ENCODE peak calls at places on chromosomes 12 and 14, in five cellular contexts. One of them, this sample, is unnamed.

GRCh38 chr14:105168979-105169507 is 467 bp upstream of the JAG2 start:
- DNase-seq in AG10803: no peak
- DNase-seq in heart right ventricle: peak
- DNase-seq in BJ: no peak
- DNase-seq in retinal pigment epithelial cell: no peak
- DNase-seq in this sample: peak

GRCh38 chr12:25957898-25958253 is 606 bp upstream of the RASSF8 start:
- DNase-seq in AG10803: peak
- DNase-seq in heart right ventricle: no peak
- DNase-seq in BJ: peak
- DNase-seq in retinal pigment epithelial cell: no peak
- DNase-seq in this sample: peak

GRCh38 chr14:55316528-55316927 is 45.3 kb downstream of the FBXO34 start:
- DNase-seq in AG10803: no peak
- DNase-seq in heart right ventricle: no peak
- DNase-seq in BJ: no peak
- DNase-seq in retinal pigment epithelial cell: no peak
- DNase-seq in this sample: no peak

GRCh38 chr14:88551936-88552565 is 2.8 kb downstream of the PTPN21 start:
- DNase-seq in AG10803: peak
- DNase-seq in heart right ventricle: no peak
- DNase-seq in BJ: no peak
- DNase-seq in retinal pigment epithelial cell: no peak
- DNase-seq in this sample: peak

GRCh38 chr14:32457213-32457920 is 128.3 kb downstream of the AKAP6 start:
- DNase-seq in AG10803: peak
- DNase-seq in heart right ventricle: peak
- DNase-seq in BJ: peak
- DNase-seq in retinal pigment epithelial cell: no peak
- DNase-seq in this sample: no peak

GRCh38 chr14:82740547-82740946 is 1206.9 kb upstream of the SEL1L start:
- DNase-seq in AG10803: no peak
- DNase-seq in heart right ventricle: no peak
- DNase-seq in BJ: no peak
- DNase-seq in retinal pigment epithelial cell: no peak
- DNase-seq in this sample: no peak

GRCh38 chr14:33386771-33387170 is 448.1 kb downstream of the NPAS3 start:
- DNase-seq in AG10803: no peak
- DNase-seq in heart right ventricle: no peak
- DNase-seq in BJ: no peak
- DNase-seq in retinal pigment epithelial cell: peak
- DNase-seq in this sample: no peak

GRCh38 chr12:14782756-14783155 is 20.5 kb downstream of the WBP11 start:
- DNase-seq in AG10803: no peak
- DNase-seq in heart right ventricle: no peak
- DNase-seq in BJ: no peak
- DNase-seq in retinal pigment epithelial cell: no peak
- DNase-seq in this sample: no peak

GRCh38 chr12:49899286-49899843 is 4.3 kb downstream of the FAIM2 start:
- DNase-seq in AG10803: no peak
- DNase-seq in heart right ventricle: no peak
- DNase-seq in BJ: no peak
- DNase-seq in retinal pigment epithelial cell: no peak
- DNase-seq in this sample: no peak

GRCh38 chr12:108629824-108630476 is 3.7 kb downstream of the SELPLG start:
- DNase-seq in AG10803: peak
- DNase-seq in heart right ventricle: no peak
- DNase-seq in BJ: peak
- DNase-seq in retinal pigment epithelial cell: no peak
- DNase-seq in this sample: peak

GRCh38 chr12:108509806-108510205 is 5.3 kb upstream of the FICD start:
- DNase-seq in AG10803: no peak
- DNase-seq in heart right ventricle: no peak
- DNase-seq in BJ: no peak
- DNase-seq in retinal pigment epithelial cell: no peak
- DNase-seq in this sample: no peak

GRCh38 chr12:47939009-47939601 is 24.3 kb upstream of the TMEM106C start:
- DNase-seq in AG10803: no peak
- DNase-seq in heart right ventricle: peak
- DNase-seq in BJ: no peak
- DNase-seq in retinal pigment epithelial cell: no peak
- DNase-seq in this sample: no peak

GRCh38 chr12:3201741-3202500 is 124.7 kb downstream of the TSPAN9 start:
- DNase-seq in AG10803: no peak
- DNase-seq in heart right ventricle: no peak
- DNase-seq in BJ: no peak
- DNase-seq in retinal pigment epithelial cell: no peak
- DNase-seq in this sample: no peak

GRCh38 chr12:25692115-25693035 is 139.3 kb upstream of the LMNTD1 start:
- DNase-seq in AG10803: peak
- DNase-seq in heart right ventricle: no peak
- DNase-seq in BJ: peak
- DNase-seq in retinal pigment epithelial cell: no peak
- DNase-seq in this sample: peak

GRCh38 chr12:6821271-6821673 is 349 bp upstream of the GPR162 start:
- DNase-seq in AG10803: peak
- DNase-seq in heart right ventricle: peak
- DNase-seq in BJ: no peak
- DNase-seq in retinal pigment epithelial cell: no peak
- DNase-seq in this sample: peak

GRCh38 chr14:59215353-59215752 is 26.9 kb downstream of the DAAM1 start:
- DNase-seq in AG10803: peak
- DNase-seq in heart right ventricle: peak
- DNase-seq in BJ: peak
- DNase-seq in retinal pigment epithelial cell: peak
- DNase-seq in this sample: peak

GRCh38 chr12:240566-240965 is 22.1 kb downstream of the SLC6A13 start:
- DNase-seq in AG10803: no peak
- DNase-seq in heart right ventricle: no peak
- DNase-seq in BJ: no peak
- DNase-seq in retinal pigment epithelial cell: no peak
- DNase-seq in this sample: no peak

GRCh38 chr12:32508626-32509025 is 109.3 kb downstream of the FGD4 start:
- DNase-seq in AG10803: no peak
- DNase-seq in heart right ventricle: no peak
- DNase-seq in BJ: no peak
- DNase-seq in retinal pigment epithelial cell: no peak
- DNase-seq in this sample: no peak

GRCh38 chr12:62604856-62605255 is 138.2 kb downstream of the MON2 start:
- DNase-seq in AG10803: peak
- DNase-seq in heart right ventricle: no peak
- DNase-seq in BJ: no peak
- DNase-seq in retinal pigment epithelial cell: no peak
- DNase-seq in this sample: no peak

GRCh38 chr12:124508323-124509096 is 58.9 kb downstream of the NCOR2 start:
- DNase-seq in AG10803: no peak
- DNase-seq in heart right ventricle: peak
- DNase-seq in BJ: no peak
- DNase-seq in retinal pigment epithelial cell: no peak
- DNase-seq in this sample: no peak
- TF ChIP-seq CTCF in AG10803: no peak
- TF ChIP-seq CTCF in heart right ventricle: no peak
- TF ChIP-seq CTCF in BJ: no peak
- TF ChIP-seq CTCF in retinal pigment epithelial cell: no peak
- TF ChIP-seq CTCF in this sample: no peak

GRCh38 chr12:132506730-132507538 is 17.0 kb downstream of the FBRSL1 start:
- DNase-seq in AG10803: peak
- DNase-seq in heart right ventricle: peak
- DNase-seq in BJ: peak
- DNase-seq in retinal pigment epithelial cell: peak
- DNase-seq in this sample: peak
- H3K4me3 ChIP-seq in AG10803: peak
- H3K4me3 ChIP-seq in heart right ventricle: peak
- H3K4me3 ChIP-seq in BJ: peak
- H3K4me3 ChIP-seq in retinal pigment epithelial cell: no peak
- H3K4me3 ChIP-seq in this sample: peak

DNA sequence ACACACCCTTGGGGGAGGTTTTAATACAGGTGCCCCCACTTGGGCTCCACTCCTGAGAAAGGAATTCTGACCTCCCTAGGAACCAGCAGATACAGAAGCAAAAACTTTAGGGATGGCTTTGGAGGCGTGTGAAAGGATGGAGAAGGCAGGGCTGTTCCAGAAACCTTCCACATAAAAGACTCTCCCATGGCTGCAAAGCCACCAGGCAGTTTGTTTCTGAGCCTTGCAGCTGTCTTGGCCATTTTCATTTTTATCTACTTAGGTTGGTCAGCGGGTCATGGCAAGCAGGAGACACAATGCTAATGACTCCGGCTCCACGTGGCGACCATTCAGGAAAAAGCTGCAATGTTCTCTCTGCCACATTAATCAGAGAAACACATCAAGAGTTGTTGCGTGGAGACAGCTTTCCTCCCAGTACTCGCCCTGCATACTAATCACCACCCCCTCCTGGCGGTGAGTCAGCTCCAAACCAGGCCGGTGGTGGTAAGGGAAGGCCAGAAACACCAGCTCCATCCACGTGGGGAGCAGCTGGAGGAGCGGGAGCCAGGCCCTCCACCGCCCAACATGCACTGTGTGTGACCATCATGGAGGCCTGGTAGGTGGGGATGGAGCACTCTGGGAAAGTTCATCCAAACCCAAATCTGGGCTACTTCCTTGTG is 30.9 kb upstream of the IRF2BPL start:
- DNase-seq in AG10803: peak
- DNase-seq in heart right ventricle: no peak
- DNase-seq in BJ: peak
- DNase-seq in retinal pigment epithelial cell: peak
- DNase-seq in this sample: peak
- TF ChIP-seq CTCF in AG10803: peak
- TF ChIP-seq CTCF in heart right ventricle: peak
- TF ChIP-seq CTCF in BJ: peak
- TF ChIP-seq CTCF in retinal pigment epithelial cell: peak
- TF ChIP-seq CTCF in this sample: peak

GRCh38 chr12:43761535-43761934 is 2.8 kb downstream of the IRAK4 start:
- DNase-seq in AG10803: no peak
- DNase-seq in heart right ventricle: no peak
- DNase-seq in BJ: no peak
- DNase-seq in retinal pigment epithelial cell: no peak
- DNase-seq in this sample: no peak
- H3K4me3 ChIP-seq in AG10803: no peak
- H3K4me3 ChIP-seq in heart right ventricle: no peak
- H3K4me3 ChIP-seq in BJ: no peak
- H3K4me3 ChIP-seq in retinal pigment epithelial cell: no peak
- H3K4me3 ChIP-seq in this sample: no peak

GRCh38 chr14:97580923-97581495 is 783.8 kb downstream of the VRK1 start:
- DNase-seq in AG10803: no peak
- DNase-seq in heart right ventricle: no peak
- DNase-seq in BJ: no peak
- DNase-seq in retinal pigment epithelial cell: no peak
- DNase-seq in this sample: no peak

GRCh38 chr14:97578982-97579381 is 781.8 kb downstream of the VRK1 start:
- DNase-seq in AG10803: no peak
- DNase-seq in heart right ventricle: no peak
- DNase-seq in BJ: no peak
- DNase-seq in retinal pigment epithelial cell: no peak
- DNase-seq in this sample: no peak

GRCh38 chr14:97584528-97584927 is 787.3 kb downstream of the VRK1 start:
- DNase-seq in AG10803: no peak
- DNase-seq in heart right ventricle: no peak
- DNase-seq in BJ: no peak
- DNase-seq in retinal pigment epithelial cell: no peak
- DNase-seq in this sample: no peak
- TF ChIP-seq CTCF in AG10803: no peak
- TF ChIP-seq CTCF in heart right ventricle: no peak
- TF ChIP-seq CTCF in BJ: no peak
- TF ChIP-seq CTCF in retinal pigment epithelial cell: no peak
- TF ChIP-seq CTCF in this sample: no peak

GRCh38 chr12:51529586-51529985 is 61.4 kb upstream of the SCN8A start:
- DNase-seq in AG10803: no peak
- DNase-seq in heart right ventricle: no peak
- DNase-seq in BJ: no peak
- DNase-seq in retinal pigment epithelial cell: no peak
- DNase-seq in this sample: no peak

GRCh38 chr12:51531982-51532497 is 59.0 kb upstream of the SCN8A start:
- DNase-seq in AG10803: peak
- DNase-seq in heart right ventricle: peak
- DNase-seq in BJ: no peak
- DNase-seq in retinal pigment epithelial cell: peak
- DNase-seq in this sample: peak

GRCh38 chr12:51533799-51534198 is 57.2 kb upstream of the SCN8A start:
- DNase-seq in AG10803: peak
- DNase-seq in heart right ventricle: no peak
- DNase-seq in BJ: no peak
- DNase-seq in retinal pigment epithelial cell: no peak
- DNase-seq in this sample: no peak

GRCh38 chr12:51530208-51530607 is 60.8 kb upstream of the SCN8A start:
- DNase-seq in AG10803: no peak
- DNase-seq in heart right ventricle: no peak
- DNase-seq in BJ: no peak
- DNase-seq in retinal pigment epithelial cell: no peak
- DNase-seq in this sample: no peak

DNA sequence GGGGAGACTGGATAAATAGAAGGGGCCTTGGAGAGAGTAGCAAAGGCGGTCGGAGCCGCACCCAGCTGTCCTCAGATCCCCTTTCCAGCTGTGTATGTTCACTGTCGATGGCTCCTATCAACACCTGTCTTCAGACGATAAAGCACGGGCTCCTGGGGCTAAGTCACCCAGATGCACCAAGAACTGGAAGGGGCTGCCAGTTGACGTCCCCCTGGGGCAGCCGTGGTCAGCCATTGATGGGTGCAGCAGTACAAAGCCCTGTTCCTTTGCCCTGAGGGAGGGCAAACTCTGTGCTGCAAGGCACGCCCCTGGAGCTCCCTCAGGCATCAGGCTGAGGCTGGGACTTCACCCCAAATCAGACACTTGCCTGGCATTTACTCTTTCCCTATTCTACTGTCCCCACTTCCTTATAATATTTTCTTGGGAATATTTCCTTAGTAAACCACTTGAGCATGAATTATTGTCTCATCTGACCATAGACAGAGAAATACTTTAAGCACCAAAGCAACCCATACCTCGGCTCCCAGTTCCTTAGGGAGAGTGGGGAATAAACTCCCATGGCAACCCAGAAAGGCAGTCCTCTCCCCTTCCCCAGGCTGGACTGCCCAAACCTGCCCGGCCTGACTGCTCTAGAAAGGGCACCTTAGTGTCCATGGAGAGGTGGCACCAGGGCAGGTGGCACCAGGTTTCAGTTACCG is 59.6 kb upstream of the SCN8A start:
- DNase-seq in AG10803: no peak
- DNase-seq in heart right ventricle: no peak
- DNase-seq in BJ: no peak
- DNase-seq in retinal pigment epithelial cell: no peak
- DNase-seq in this sample: no peak
- H3K4me3 ChIP-seq in AG10803: no peak
- H3K4me3 ChIP-seq in heart right ventricle: no peak
- H3K4me3 ChIP-seq in BJ: no peak
- H3K4me3 ChIP-seq in retinal pigment epithelial cell: no peak
- H3K4me3 ChIP-seq in this sample: no peak